ENCODE peak calls at places on chromosome 6, in ten cellular contexts. One of them, this sample, is unnamed.

GRCh38 chr6:15824851-15825250 is 162.0 kb upstream of the DTNBP1 start:
- DNase-seq in lower lobe of right lung: no peak
- DNase-seq in pancreas: no peak
- DNase-seq in PC-3: no peak
- DNase-seq in OCI-LY7: no peak
- DNase-seq in kidney: no peak
- DNase-seq in right lobe of liver: no peak
- DNase-seq in heart left ventricle: no peak
- DNase-seq in A549: no peak
- DNase-seq in IMR-90: no peak
- DNase-seq in this sample: no peak

GRCh38 chr6:69487688-69488087 is 309.1 kb downstream of the LMBRD1 start:
- DNase-seq in right lobe of liver: no peak
- DNase-seq in lower lobe of right lung: no peak
- DNase-seq in OCI-LY7: peak; percentile 6
- DNase-seq in IMR-90: no peak
- DNase-seq in A549: peak; percentile 0
- DNase-seq in PC-3: peak; percentile 26
- DNase-seq in pancreas: no peak
- DNase-seq in kidney: no peak
- DNase-seq in heart left ventricle: no peak
- DNase-seq in this sample: no peak

GRCh38 chr6:69791065-69791471 is 5.7 kb downstream of the LMBRD1 start:
- DNase-seq in IMR-90: peak; percentile 4
- DNase-seq in lower lobe of right lung: no peak
- DNase-seq in OCI-LY7: no peak
- DNase-seq in PC-3: no peak
- DNase-seq in kidney: no peak
- DNase-seq in A549: no peak
- DNase-seq in right lobe of liver: no peak
- DNase-seq in heart left ventricle: no peak
- DNase-seq in pancreas: no peak
- DNase-seq in this sample: no peak

GRCh38 chr6:21402368-21402767 is 191.2 kb upstream of the SOX4 start:
- DNase-seq in IMR-90: peak; percentile 27
- DNase-seq in A549: no peak
- DNase-seq in lower lobe of right lung: no peak
- DNase-seq in pancreas: no peak
- DNase-seq in heart left ventricle: no peak
- DNase-seq in kidney: no peak
- DNase-seq in PC-3: no peak
- DNase-seq in right lobe of liver: no peak
- DNase-seq in OCI-LY7: no peak
- DNase-seq in this sample: no peak

GRCh38 chr6:22880686-22881433 is 311.5 kb downstream of the HDGFL1 start:
- DNase-seq in IMR-90: peak; percentile 99
- DNase-seq in OCI-LY7: no peak
- DNase-seq in heart left ventricle: no peak
- DNase-seq in A549: peak; percentile 81
- DNase-seq in PC-3: peak; percentile 93
- DNase-seq in right lobe of liver: no peak
- DNase-seq in pancreas: no peak
- DNase-seq in lower lobe of right lung: no peak
- DNase-seq in kidney: no peak
- DNase-seq in this sample: no peak

GRCh38 chr6:141169419-141169818 is 963.3 kb upstream of the GJE1 start:
- DNase-seq in OCI-LY7: no peak
- DNase-seq in PC-3: no peak
- DNase-seq in A549: peak; percentile 1
- DNase-seq in kidney: no peak
- DNase-seq in right lobe of liver: no peak
- DNase-seq in IMR-90: peak; percentile 77
- DNase-seq in pancreas: no peak
- DNase-seq in heart left ventricle: no peak
- DNase-seq in lower lobe of right lung: no peak
- DNase-seq in this sample: no peak

GRCh38 chr6:110712238-110712637 is 103.0 kb downstream of the CDK19 start:
- DNase-seq in kidney: no peak
- DNase-seq in IMR-90: no peak
- DNase-seq in PC-3: no peak
- DNase-seq in lower lobe of right lung: no peak
- DNase-seq in heart left ventricle: no peak
- DNase-seq in A549: no peak
- DNase-seq in pancreas: no peak
- DNase-seq in right lobe of liver: no peak
- DNase-seq in OCI-LY7: no peak
- DNase-seq in this sample: no peak

GRCh38 chr6:30322527-30323501 is 3.9 kb upstream of the TRIM39 start:
- DNase-seq in OCI-LY7: no peak
- DNase-seq in A549: no peak
- DNase-seq in pancreas: no peak
- DNase-seq in PC-3: peak; percentile 77
- DNase-seq in right lobe of liver: no peak
- DNase-seq in lower lobe of right lung: no peak
- DNase-seq in kidney: no peak
- DNase-seq in IMR-90: peak; percentile 80
- DNase-seq in heart left ventricle: no peak
- DNase-seq in this sample: no peak

GRCh38 chr6:89970609-89971337 is 76.5 kb downstream of the GJA10 start:
- DNase-seq in PC-3: peak; percentile 73
- DNase-seq in pancreas: peak; percentile 20
- DNase-seq in OCI-LY7: no peak
- DNase-seq in kidney: peak; percentile 57
- DNase-seq in heart left ventricle: no peak
- DNase-seq in lower lobe of right lung: no peak
- DNase-seq in A549: peak; percentile 33
- DNase-seq in right lobe of liver: no peak
- DNase-seq in IMR-90: peak; percentile 74
- DNase-seq in this sample: no peak

GRCh38 chr6:6466967-6467761 is 121.4 kb upstream of the LY86 start:
- DNase-seq in A549: no peak
- DNase-seq in OCI-LY7: no peak
- DNase-seq in kidney: no peak
- DNase-seq in PC-3: peak; percentile 76
- DNase-seq in pancreas: no peak
- DNase-seq in IMR-90: no peak
- DNase-seq in lower lobe of right lung: no peak
- DNase-seq in heart left ventricle: no peak
- DNase-seq in right lobe of liver: no peak
- DNase-seq in this sample: no peak

GRCh38 chr6:167840526-167841179 is 13.9 kb downstream of the AFDN start:
- DNase-seq in PC-3: no peak
- DNase-seq in A549: no peak
- DNase-seq in heart left ventricle: no peak
- DNase-seq in right lobe of liver: no peak
- DNase-seq in IMR-90: no peak
- DNase-seq in OCI-LY7: no peak
- DNase-seq in lower lobe of right lung: no peak
- DNase-seq in kidney: no peak
- DNase-seq in pancreas: no peak
- DNase-seq in this sample: no peak
- H3K27ac ChIP-seq in PC-3: no peak overlapping the region
- H3K27ac ChIP-seq in A549: no peak overlapping the region
- H3K27ac ChIP-seq in heart left ventricle: no peak overlapping the region
- H3K27ac ChIP-seq in right lobe of liver: no peak overlapping the region
- H3K27ac ChIP-seq in IMR-90: no peak overlapping the region
- H3K27ac ChIP-seq in OCI-LY7: no peak overlapping the region
- H3K27ac ChIP-seq in lower lobe of right lung: no peak overlapping the region
- H3K27ac ChIP-seq in kidney: no peak overlapping the region
- H3K27ac ChIP-seq in pancreas: no peak overlapping the region
- H3K27ac ChIP-seq in this sample: no peak overlapping the region

GRCh38 chr6:45431314-45432058 is 53.8 kb upstream of the SUPT3H start:
- DNase-seq in pancreas: no peak
- DNase-seq in IMR-90: no peak
- DNase-seq in lower lobe of right lung: no peak
- DNase-seq in OCI-LY7: no peak
- DNase-seq in PC-3: no peak
- DNase-seq in heart left ventricle: no peak
- DNase-seq in kidney: no peak
- DNase-seq in right lobe of liver: no peak
- DNase-seq in A549: no peak
- DNase-seq in this sample: no peak

GRCh38 chr6:45434401-45434741 is 56.6 kb upstream of the SUPT3H start:
- DNase-seq in right lobe of liver: no peak
- DNase-seq in A549: no peak
- DNase-seq in IMR-90: no peak
- DNase-seq in lower lobe of right lung: no peak
- DNase-seq in kidney: no peak
- DNase-seq in pancreas: no peak
- DNase-seq in heart left ventricle: no peak
- DNase-seq in OCI-LY7: no peak
- DNase-seq in PC-3: no peak
- DNase-seq in this sample: no peak

GRCh38 chr6:45430590-45431202 is 53.0 kb upstream of the SUPT3H start:
- DNase-seq in IMR-90: no peak
- DNase-seq in kidney: no peak
- DNase-seq in A549: no peak
- DNase-seq in lower lobe of right lung: no peak
- DNase-seq in heart left ventricle: no peak
- DNase-seq in OCI-LY7: no peak
- DNase-seq in pancreas: no peak
- DNase-seq in right lobe of liver: no peak
- DNase-seq in PC-3: no peak
- DNase-seq in this sample: no peak

GRCh38 chr6:45433533-45434400 is 56.0 kb upstream of the SUPT3H start:
- DNase-seq in lower lobe of right lung: no peak
- DNase-seq in A549: no peak
- DNase-seq in kidney: no peak
- DNase-seq in OCI-LY7: no peak
- DNase-seq in right lobe of liver: no peak
- DNase-seq in PC-3: no peak
- DNase-seq in IMR-90: no peak
- DNase-seq in heart left ventricle: no peak
- DNase-seq in pancreas: no peak
- DNase-seq in this sample: no peak

DNA sequence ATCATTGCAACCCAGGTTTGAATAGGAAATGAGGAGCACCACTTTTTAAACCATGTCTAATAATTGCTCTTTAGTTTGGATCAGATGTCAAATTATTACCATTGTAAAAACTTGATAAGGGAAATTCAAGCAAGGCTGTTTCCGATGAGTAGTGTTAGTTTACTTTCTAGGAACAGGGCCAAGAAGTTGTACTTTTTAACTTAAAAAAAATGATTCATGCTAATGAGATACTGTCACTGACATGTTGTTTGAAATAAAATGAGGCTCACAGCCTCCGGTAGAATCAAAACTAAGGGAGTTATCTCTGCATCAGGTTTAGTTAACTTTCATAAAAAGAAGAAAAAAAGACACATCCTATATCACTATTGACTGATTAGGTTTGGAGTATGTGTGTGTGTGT is 55.2 kb upstream of the SUPT3H start:
- DNase-seq in lower lobe of right lung: no peak
- DNase-seq in pancreas: no peak
- DNase-seq in right lobe of liver: no peak
- DNase-seq in kidney: no peak
- DNase-seq in PC-3: peak; percentile 89
- DNase-seq in A549: no peak
- DNase-seq in OCI-LY7: no peak
- DNase-seq in heart left ventricle: no peak
- DNase-seq in IMR-90: peak; percentile 80
- DNase-seq in this sample: no peak
- H3K4me3 ChIP-seq in lower lobe of right lung: no peak overlapping the region
- H3K4me3 ChIP-seq in pancreas: no peak overlapping the region
- H3K4me3 ChIP-seq in right lobe of liver: no peak overlapping the region
- H3K4me3 ChIP-seq in kidney: no peak overlapping the region
- H3K4me3 ChIP-seq in PC-3: peak overlapping the region; percentile 12
- H3K4me3 ChIP-seq in A549: no peak overlapping the region
- H3K4me3 ChIP-seq in OCI-LY7: no peak overlapping the region
- H3K4me3 ChIP-seq in heart left ventricle: no peak overlapping the region
- H3K4me3 ChIP-seq in IMR-90: no peak overlapping the region
- H3K4me3 ChIP-seq in this sample: no peak overlapping the region

DNA sequence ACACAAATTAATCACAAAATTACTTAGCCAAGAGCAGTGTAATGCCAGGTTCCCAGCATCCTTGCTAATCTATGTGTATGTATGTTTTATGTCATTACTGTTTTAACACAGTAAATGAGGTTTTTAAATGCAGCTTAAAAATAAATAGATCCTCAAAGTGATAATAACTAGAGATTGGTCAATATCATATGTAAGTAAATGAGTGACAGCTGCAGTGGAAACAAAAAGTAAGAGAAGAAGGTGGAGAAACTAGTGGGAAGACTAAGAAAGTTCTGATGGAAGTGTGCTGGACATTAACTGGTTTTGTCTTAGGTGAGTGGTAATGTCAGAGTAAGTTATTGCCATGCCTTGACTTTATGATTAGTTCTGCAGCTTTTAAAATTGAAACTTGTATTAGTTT is 1.9 kb upstream of the GJB7 start:
- DNase-seq in heart left ventricle: no peak
- DNase-seq in pancreas: no peak
- DNase-seq in lower lobe of right lung: no peak
- DNase-seq in A549: no peak
- DNase-seq in kidney: no peak
- DNase-seq in IMR-90: no peak
- DNase-seq in PC-3: no peak
- DNase-seq in OCI-LY7: no peak
- DNase-seq in right lobe of liver: no peak
- DNase-seq in this sample: no peak
- H3K4me1 ChIP-seq in heart left ventricle: peaks cover 10% of the 10 kb centered on the region
- H3K4me1 ChIP-seq in pancreas: no peaks in the 10 kb centered on the region
- H3K4me1 ChIP-seq in lower lobe of right lung: peaks cover 7% of the 10 kb centered on the region
- H3K4me1 ChIP-seq in A549: no peaks in the 10 kb centered on the region
- H3K4me1 ChIP-seq in kidney: no peaks in the 10 kb centered on the region
- H3K4me1 ChIP-seq in IMR-90: peaks cover 6% of the 10 kb centered on the region
- H3K4me1 ChIP-seq in PC-3: no peaks in the 10 kb centered on the region
- H3K4me1 ChIP-seq in OCI-LY7: peaks cover 36% of the 10 kb centered on the region
- H3K4me1 ChIP-seq in right lobe of liver: no peaks in the 10 kb centered on the region
- H3K4me1 ChIP-seq in this sample: peaks cover 50% of the 10 kb centered on the region

GRCh38 chr6:166595949-166596348 is 9.5 kb upstream of the RAMACL start:
- DNase-seq in lower lobe of right lung: no peak
- DNase-seq in PC-3: no peak
- DNase-seq in kidney: no peak
- DNase-seq in A549: no peak
- DNase-seq in heart left ventricle: no peak
- DNase-seq in pancreas: no peak
- DNase-seq in IMR-90: no peak
- DNase-seq in right lobe of liver: no peak
- DNase-seq in OCI-LY7: no peak
- DNase-seq in this sample: no peak
- H3K27ac ChIP-seq in lower lobe of right lung: no peak overlapping the region
- H3K27ac ChIP-seq in PC-3: no peak overlapping the region
- H3K27ac ChIP-seq in kidney: no peak overlapping the region
- H3K27ac ChIP-seq in A549: no peak overlapping the region
- H3K27ac ChIP-seq in heart left ventricle: no peak overlapping the region
- H3K27ac ChIP-seq in pancreas: no peak overlapping the region
- H3K27ac ChIP-seq in IMR-90: peak overlapping the region; percentile 92
- H3K27ac ChIP-seq in right lobe of liver: no peak overlapping the region
- H3K27ac ChIP-seq in OCI-LY7: no peak overlapping the region
- H3K27ac ChIP-seq in this sample: peak overlapping the region; percentile 28